ENCODE peak calls at places on chromosome 9, in four cellular contexts. N is NCI-H1436; C is activated T-cell treated with anti-CD3 and anti-CD28 coated beads, Interleukin-2, amount 50 U/mL, for 4 hours; P is aorta. I is an unnamed sample.

GRCh38 chr9:131481441-131482342 is 21.0 kb upstream of the POMT1 start:
- DNase-seq in P (peak), C (no peak), N (no peak), I (no peak)

GRCh38 chr9:89883401-89884341 is 278.9 kb downstream of the GADD45G start:
- DNase-seq in N (no peak), C (no peak), P (peak), I (peak)

GRCh38 chr9:73166453-73166852 is 14.8 kb downstream of the ANXA1 start:
- DNase-seq in N (no peak), P (no peak), C (no peak), I (no peak)

GRCh38 chr9:72952914-72953313 is at the start of gene ALDH1A1:
- DNase-seq in C (no peak), P (no peak), N (peak), I (peak)

GRCh38 chr9:130651752-130652151 is 12.6 kb upstream of the PRDM12 start:
- DNase-seq in P (no peak), C (no peak), N (no peak), I (no peak)

GRCh38 chr9:133633681-133633990 is 2.5 kb upstream of the DBH start:
- DNase-seq in N (no peak), C (no peak), P (no peak), I (no peak)

GRCh38 chr9:3874472-3875370 is 348.9 kb upstream of the RFX3 start:
- DNase-seq in P (no peak), C (no peak), N (no peak), I (no peak)

GRCh38 chr9:124735121-124735520 is 36.0 kb downstream of the NR6A1 start:
- DNase-seq in N (no peak), C (no peak), P (no peak), I (no peak)

GRCh38 chr9:129235931-129236331 is 57.9 kb upstream of the IER5L start:
- DNase-seq in C (peak), P (peak), N (no peak), I (no peak)

GRCh38 chr9:32431940-32432555 is 47.6 kb downstream of the ACO1 start:
- DNase-seq in C (peak), P (no peak), N (peak), I (no peak)

GRCh38 chr9:129378241-129378661 is 200.2 kb upstream of the IER5L start:
- DNase-seq in P (peak), N (no peak), C (no peak), I (no peak)

GRCh38 chr9:90613502-90613901 is 29.1 kb downstream of the DIRAS2 start:
- DNase-seq in C (no peak), N (no peak), P (no peak), I (no peak)

GRCh38 chr9:114271556-114272510 is 51.1 kb upstream of the ORM1 start:
- DNase-seq in N (no peak), P (peak), C (no peak), I (no peak)

GRCh38 chr9:89639367-89639795 is 34.6 kb downstream of the GADD45G start:
- DNase-seq in C (no peak), N (no peak), P (peak), I (peak)

GRCh38 chr9:94002316-94003140 is 47.4 kb upstream of the BARX1 start:
- DNase-seq in P (no peak), C (no peak), N (peak), I (no peak)

GRCh38 chr9:70045452-70045851 is 1.8 kb downstream of the MAMDC2 start:
- DNase-seq in C (no peak), P (no peak), N (no peak), I (no peak)

GRCh38 chr9:134682651-134683364 is 41.2 kb downstream of the COL5A1 start:
- DNase-seq in C (no peak), N (no peak), P (peak), I (no peak)

GRCh38 chr9:98332405-98332831 is 77.0 kb upstream of the TBC1D2 start:
- DNase-seq in N (no peak), P (no peak), C (no peak), I (no peak)

GRCh38 chr9:95666785-95667155 is 150.0 kb upstream of the PTCH1 start:
- DNase-seq in P (no peak), N (no peak), C (no peak), I (no peak)

GRCh38 chr9:9914174-9914573 is 698.6 kb downstream of the PTPRD start:
- DNase-seq in C (no peak), N (no peak), P (no peak), I (no peak)

GRCh38 chr9:105443121-105443520 is 4.7 kb upstream of the FSD1L start:
- DNase-seq in P (no peak), C (no peak), N (no peak), I (no peak)

GRCh38 chr9:7298123-7298522 is 501.5 kb downstream of the DMAC1 start:
- DNase-seq in N (no peak), C (no peak), P (no peak), I (no peak)

GRCh38 chr9:111098661-111099060 is 60.4 kb upstream of the LPAR1 start:
- DNase-seq in N (no peak), P (no peak), C (no peak), I (no peak)

GRCh38 chr9:94631599-94631998 is 7.7 kb downstream of the FBP1 start:
- DNase-seq in N (no peak), C (no peak), P (no peak), I (peak)

GRCh38 chr9:126440938-126441337 is 114.3 kb downstream of the MVB12B start:
- DNase-seq in C (no peak), N (no peak), P (no peak), I (peak)

GRCh38 chr9:135329571-135330306 is 149.8 kb upstream of the PPP1R26 start:
- DNase-seq in N (peak), P (no peak), C (no peak), I (peak)

GRCh38 chr9:124077915-124078572 is 66.5 kb downstream of the LHX2 start:
- DNase-seq in P (no peak), C (no peak), N (no peak), I (no peak)

GRCh38 chr9:117034862-117035261 is 347.8 kb downstream of the TRIM32 start:
- DNase-seq in P (no peak), C (no peak), N (no peak), I (no peak)

I was measured in left lobe of liver.